ENCODE peak calls at places on chromosomes 5 and 9, in ten cellular contexts. R is fibroblast of lung; O is right lobe of liver; C is trophoblast cell; N is left ventricle myocardium inferior; G is CD8-positive, alpha-beta T cell; P is lower lobe of right lung; T is IMR-90; A is psoas muscle; I is aorta. Z is an unnamed sample.

GRCh38 chr5:39714036-39714698 is 289.4 kb upstream of the DAB2 start:
- DNase-seq in G (peak; percentile 1), N (no peak), T (peak; percentile 68), A (no peak), R (peak; percentile 44), C (peak; percentile 42), O (no peak), I (no peak), P (no peak), Z (no peak)

GRCh38 chr9:15246688-15247087 is 60.3 kb downstream of the TTC39B start:
- DNase-seq in C (no peak), T (peak; percentile 55), N (no peak), R (peak; percentile 43), I (no peak), O (no peak), G (no peak), A (no peak), P (no peak), Z (no peak)

GRCh38 chr9:132631280-132631679 is 38.5 kb downstream of the DDX31 start:
- DNase-seq in R (peak; percentile 82), I (no peak), G (no peak), N (no peak), T (peak; percentile 87), P (no peak), C (peak; percentile 94), A (no peak), O (no peak), Z (no peak)

GRCh38 chr9:77779010-77779409 is 130.9 kb upstream of the GNA14 start:
- DNase-seq in P (no peak), C (no peak), A (no peak), G (no peak), R (no peak), O (no peak), I (no peak), N (no peak), T (no peak), Z (no peak)

GRCh38 chr9:95757483-95757882 is 118.0 kb upstream of the ERCC6L2 start:
- DNase-seq in C (no peak), P (no peak), T (no peak), O (no peak), R (no peak), G (no peak), I (no peak), A (no peak), N (no peak), Z (no peak)

GRCh38 chr5:149153751-149154610 is 12.7 kb downstream of the ABLIM3 start:
- DNase-seq in A (peak; percentile 71), T (peak; percentile 75), N (peak; percentile 53), O (peak; percentile 89), I (no peak), C (no peak), R (peak; percentile 70), P (peak; percentile 62), G (no peak), Z (peak; percentile 60)

GRCh38 chr9:16964228-16964627 is 93.8 kb upstream of the BNC2 start:
- DNase-seq in R (peak; percentile 99), O (no peak), T (peak; percentile 100), C (no peak), I (no peak), P (no peak), N (no peak), G (no peak), A (no peak), Z (no peak)

GRCh38 chr9:90966475-90967150 is 165.0 kb downstream of the SYK start:
- DNase-seq in T (peak; percentile 49), P (no peak), A (no peak), C (no peak), O (no peak), R (peak; percentile 82), N (no peak), I (no peak), G (no peak), Z (no peak)

GRCh38 chr9:121483049-121483448 is 16.6 kb downstream of the GGTA1 start:
- DNase-seq in T (no peak), A (no peak), P (no peak), C (peak; percentile 35), I (no peak), R (no peak), N (no peak), G (no peak), O (no peak), Z (no peak)

GRCh38 chr5:96567188-96567587 is 95.0 kb upstream of the CAST start:
- DNase-seq in P (no peak), G (no peak), I (no peak), A (no peak), R (peak; percentile 87), N (no peak), C (no peak), T (peak; percentile 43), O (no peak), Z (no peak)

GRCh38 chr9:96818535-96818934 is 35.8 kb downstream of the ZNF782 start:
- DNase-seq in A (no peak), R (no peak), O (no peak), T (no peak), C (no peak), G (no peak), I (no peak), N (no peak), P (no peak), Z (no peak)

GRCh38 chr9:96817973-96818372 is 36.3 kb downstream of the ZNF782 start:
- DNase-seq in T (no peak), A (no peak), O (no peak), C (no peak), I (no peak), P (no peak), G (no peak), N (no peak), R (no peak), Z (no peak)

GRCh38 chr9:96813607-96814006 is 35.7 kb upstream of the ZNF510 start:
- DNase-seq in O (no peak), R (no peak), P (no peak), N (no peak), I (no peak), A (no peak), G (no peak), C (no peak), T (no peak), Z (no peak)
- H3K9me3 ChIP-seq in O (peaks cover 21% of the 10 kb centered on the region), R (peaks cover 2% of the 10 kb centered on the region), P (peaks cover 99% of the 10 kb centered on the region), N (peaks cover 100% of the 10 kb centered on the region), I (peaks cover 21% of the 10 kb centered on the region), A (peaks cover 94% of the 10 kb centered on the region), G (peaks cover 42% of the 10 kb centered on the region), C (peaks cover 10% of the 10 kb centered on the region), T (peaks cover 49% of the 10 kb centered on the region), Z (peaks cover 100% of the 10 kb centered on the region)

DNA sequence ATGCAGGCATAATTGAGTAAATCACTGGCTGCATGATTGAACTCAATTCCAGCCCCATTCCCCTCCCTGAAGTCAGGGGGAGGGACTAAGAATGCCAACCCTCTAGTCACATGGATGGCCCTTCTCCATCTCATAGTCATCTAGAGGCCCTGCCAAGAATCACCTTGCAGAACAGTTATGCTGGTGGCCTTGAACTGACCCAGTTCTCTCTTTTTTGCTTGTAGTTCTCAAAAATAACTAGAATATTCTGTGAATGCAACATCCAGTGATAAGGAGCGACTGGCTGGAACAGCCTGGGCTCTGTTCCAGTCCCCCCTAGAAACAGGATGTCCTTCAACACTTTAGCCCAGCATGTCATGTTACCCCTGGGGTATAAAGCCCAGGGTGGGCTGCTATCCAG is 31.7 kb downstream of the SLC35A4 start:
- DNase-seq in C (no peak), I (no peak), T (no peak), R (peak; percentile 27), P (no peak), O (no peak), N (no peak), G (no peak), A (no peak), Z (no peak)
- H3K4me3 ChIP-seq in C (no peak overlapping the region), I (no peak overlapping the region), T (no peak overlapping the region), R (no peak overlapping the region), P (no peak overlapping the region), O (peak overlapping the region; percentile 49), N (no peak overlapping the region), G (no peak overlapping the region), A (no peak overlapping the region), Z (no peak overlapping the region)

GRCh38 chr9:138112090-138112748 is 234.6 kb downstream of the CACNA1B start:
- DNase-seq in A (no peak), R (no peak), G (no peak), P (no peak), O (no peak), C (no peak), I (no peak), N (no peak), T (no peak), Z (no peak)
- H3K9me3 ChIP-seq in A (no peaks in the 10 kb centered on the region), R (no peaks in the 10 kb centered on the region), G (no peaks in the 10 kb centered on the region), P (no peaks in the 10 kb centered on the region), O (no peaks in the 10 kb centered on the region), C (peaks cover 51% of the 10 kb centered on the region), I (no peaks in the 10 kb centered on the region), N (no peaks in the 10 kb centered on the region), T (peaks cover 52% of the 10 kb centered on the region), Z (no peaks in the 10 kb centered on the region)

DNA sequence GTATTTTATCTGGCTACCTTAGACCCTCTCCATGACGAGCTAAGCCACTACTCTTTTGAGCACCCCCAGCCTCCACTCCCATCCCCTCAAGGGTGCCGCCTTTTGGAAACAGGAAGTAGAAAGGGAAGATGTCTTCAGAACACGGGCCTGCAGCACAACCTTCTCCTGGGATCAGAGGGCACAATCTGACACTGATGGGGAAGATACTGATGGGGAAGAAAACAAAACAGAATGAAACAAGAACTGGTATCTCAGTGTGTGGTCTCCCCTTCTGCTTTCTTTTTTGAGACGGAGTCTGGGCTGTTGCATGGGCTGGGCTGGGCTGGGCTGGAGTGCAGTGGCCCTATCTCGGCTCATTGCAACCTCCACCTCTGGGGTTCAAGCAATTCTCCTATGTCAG is 539.7 kb upstream of the DAP start:
- DNase-seq in R (no peak), N (no peak), C (no peak), T (no peak), P (no peak), G (no peak), O (no peak), I (no peak), A (no peak), Z (no peak)
- H3K4me3 ChIP-seq in R (no peak overlapping the region), N (no peak overlapping the region), C (no peak overlapping the region), T (no peak overlapping the region), P (peak overlapping the region; percentile 2), G (no peak overlapping the region), O (no peak overlapping the region), I (no peak overlapping the region), A (no peak overlapping the region), Z (no peak overlapping the region)

DNA sequence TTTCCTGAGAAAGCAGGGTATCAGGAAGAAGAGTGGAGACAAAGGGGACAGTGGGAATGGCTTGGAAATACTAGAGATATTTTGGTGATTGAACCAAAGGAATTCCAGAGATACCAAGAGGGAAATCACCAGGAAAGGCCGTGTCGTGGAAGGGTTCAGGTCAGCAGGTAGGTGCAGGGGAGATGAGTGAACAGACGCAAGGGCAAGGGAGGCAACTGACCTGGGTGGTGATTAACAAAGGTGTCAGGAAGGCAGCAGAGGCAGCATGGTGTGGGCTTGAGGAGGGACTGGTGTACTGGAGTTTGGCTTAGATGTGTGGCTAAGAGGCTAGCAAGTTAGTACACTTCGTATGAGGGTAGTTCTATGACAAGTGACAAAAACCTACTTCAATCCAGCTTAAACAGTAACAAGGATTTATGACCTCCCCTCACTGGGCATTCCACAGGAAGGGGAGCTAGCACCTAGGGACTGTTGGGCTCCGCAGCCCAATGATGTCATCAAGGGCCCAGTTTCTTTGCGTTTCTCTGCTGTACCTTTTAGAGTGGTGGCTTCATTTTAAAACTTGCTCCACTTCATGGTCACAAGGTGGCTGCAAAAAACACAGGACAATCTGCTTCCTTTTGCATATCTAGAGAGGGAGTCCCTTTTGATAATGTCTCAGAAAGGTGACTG is 37.0 kb downstream of the INIP start:
- DNase-seq in G (no peak), P (no peak), A (no peak), N (no peak), I (no peak), R (no peak), C (no peak), O (no peak), T (no peak), Z (no peak)
- H3K9me3 ChIP-seq in G (peaks cover 5% of the 10 kb centered on the region), P (peaks cover 9% of the 10 kb centered on the region), A (peaks cover 3% of the 10 kb centered on the region), N (peaks cover 25% of the 10 kb centered on the region), I (no peaks in the 10 kb centered on the region), R (no peaks in the 10 kb centered on the region), C (peaks cover 4% of the 10 kb centered on the region), O (no peaks in the 10 kb centered on the region), T (peaks cover 6% of the 10 kb centered on the region), Z (peaks cover 13% of the 10 kb centered on the region)

GRCh38 chr5:1177826-1178528 is 23.4 kb upstream of the SLC6A19 start:
- DNase-seq in A (peak; percentile 2), I (peak; percentile 69), R (no peak), N (peak; percentile 15), C (no peak), T (no peak), G (no peak), P (peak; percentile 41), O (peak; percentile 44), Z (peak; percentile 50)
- H3K4me3 ChIP-seq in A (no peak overlapping the region), I (no peak overlapping the region), R (no peak overlapping the region), N (no peak overlapping the region), C (no peak overlapping the region), T (no peak overlapping the region), G (no peak overlapping the region), P (no peak overlapping the region), O (no peak overlapping the region), Z (no peak overlapping the region)